ENCODE peak calls at places on chromosomes 11 and 22, in four cellular contexts. E is sigmoid colon; L is Peyer's patch; Q is activated CD8-positive, alpha-beta memory T cell treated with anti-CD3 and anti-CD28 coated beads for 4 hours. N is an unnamed sample.

GRCh38 chr11:11186249-11186648 is 166.8 kb downstream of the CSNK2A3 start:
- DNase-seq in E (no peak), L (no peak), Q (no peak), N (no peak)

GRCh38 chr11:10752061-10752460 is 1.0 kb downstream of the CTR9 start:
- DNase-seq in E (no peak), L (no peak), Q (no peak), N (no peak)

GRCh38 chr22:17779286-17780115 is 5.2 kb upstream of the BID start:
- DNase-seq in E (no peak), L (no peak), Q (no peak), N (no peak)

GRCh38 chr11:63490551-63491239 is at the start of gene PLAAT5:
- DNase-seq in E (peak), L (no peak), Q (no peak), N (no peak)

GRCh38 chr11:102276302-102277182 is 40.7 kb upstream of the BIRC3 start:
- DNase-seq in E (no peak), L (no peak), Q (no peak), N (no peak)

GRCh38 chr11:122399375-122399774 is 256.1 kb upstream of the UBASH3B start:
- DNase-seq in E (no peak), L (no peak), Q (no peak), N (no peak)

GRCh38 chr11:33471541-33471940 is 214.4 kb downstream of the HIPK3 start:
- DNase-seq in E (no peak), L (no peak), Q (no peak), N (no peak)

GRCh38 chr11:18671246-18671645 is 27.3 kb upstream of the TMEM86A start:
- DNase-seq in E (no peak), L (no peak), Q (peak), N (no peak)

GRCh38 chr11:83127309-83127636 is 29.7 kb upstream of the PCF11 start:
- DNase-seq in E (no peak), L (no peak), Q (no peak), N (no peak)

GRCh38 chr11:60919320-60919719 is 4.9 kb upstream of the TMEM132A start:
- DNase-seq in E (no peak), L (no peak), Q (no peak), N (no peak)

GRCh38 chr11:66847461-66848232 is 4.4 kb downstream of the RCE1 start:
- DNase-seq in E (peak), L (peak), Q (no peak), N (no peak)

N was measured in SK-MEL-5.